ENCODE peak calls at places on chromosomes 3 and 15, in eight cellular contexts. Y is bronchial epithelial cell, K is sigmoid colon, S is AG10803, X is hepatocyte, G is endothelial cell of umbilical vein, I is foreskin fibroblast, F is WERI-Rb-1. C is an unnamed sample.

GRCh38 chr3:97278506-97278905 is 464.1 kb downstream of the EPHA6 start:
- DNase-seq in Y (no peak), K (no peak), S (no peak), X (no peak), G (no peak), I (no peak), F (no peak), C (no peak)

GRCh38 chr3:119604878-119605277 is 7.2 kb downstream of the PLA1A start:
- DNase-seq in Y (peak; percentile 42), K (no peak), S (peak; percentile 34), X (no peak), G (no peak), I (peak; percentile 60), F (no peak), C (peak; percentile 68)

GRCh38 chr3:49387721-49388120 is 24.1 kb downstream of the RHOA start:
- DNase-seq in Y (peak; percentile 87), K (no peak), S (peak; percentile 15), X (no peak), G (no peak), I (peak; percentile 51), F (no peak), C (peak; percentile 64)

GRCh38 chr3:42547401-42547945 is 34.3 kb downstream of the SEC22C start:
- DNase-seq in Y (peak; percentile 35), K (peak; percentile 78), S (peak; percentile 33), X (peak; percentile 82), G (peak; percentile 57), I (peak; percentile 82), F (peak; percentile 75), C (peak; percentile 70)

GRCh38 chr3:89957461-89957860 is 850.0 kb downstream of the EPHA3 start:
- DNase-seq in Y (no peak), K (no peak), S (no peak), X (no peak), G (no peak), I (peak; percentile 15), F (no peak), C (peak; percentile 60)

GRCh38 chr15:101022876-101023275 is 103.7 kb downstream of the LRRK1 start:
- DNase-seq in Y (no peak), K (peak; percentile 29), S (no peak), X (no peak), G (no peak), I (no peak), F (peak; percentile 34), C (no peak)

GRCh38 chr15:65355983-65356353 is 21.8 kb downstream of the IGDCC3 start:
- DNase-seq in Y (no peak), K (no peak), S (no peak), X (no peak), G (no peak), I (no peak), F (no peak), C (no peak)

GRCh38 chr3:183122257-183122932 is 23.1 kb upstream of the MCCC1 start:
- DNase-seq in Y (peak; percentile 54), K (no peak), S (peak; percentile 56), X (peak; percentile 64), G (peak; percentile 95), I (peak; percentile 79), F (no peak), C (peak; percentile 87)

GRCh38 chr15:85607141-85607806 is 187.5 kb downstream of the KLHL25 start:
- DNase-seq in Y (peak; percentile 68), K (no peak), S (no peak), X (no peak), G (no peak), I (peak; percentile 60), F (no peak), C (peak; percentile 79)

GRCh38 chr3:107983247-107983646 is 107.6 kb downstream of the CD47 start:
- DNase-seq in Y (no peak), K (no peak), S (no peak), X (no peak), G (no peak), I (no peak), F (no peak), C (no peak)

GRCh38 chr3:9786825-9787654 is 5.2 kb downstream of the TADA3 start:
- DNase-seq in Y (no peak), K (no peak), S (no peak), X (no peak), G (no peak), I (no peak), F (no peak), C (no peak)

GRCh38 chr3:152461460-152461859 is 192.7 kb downstream of the MBNL1 start:
- DNase-seq in Y (peak; percentile 44), K (no peak), S (no peak), X (no peak), G (no peak), I (no peak), F (no peak), C (no peak)

DNA sequence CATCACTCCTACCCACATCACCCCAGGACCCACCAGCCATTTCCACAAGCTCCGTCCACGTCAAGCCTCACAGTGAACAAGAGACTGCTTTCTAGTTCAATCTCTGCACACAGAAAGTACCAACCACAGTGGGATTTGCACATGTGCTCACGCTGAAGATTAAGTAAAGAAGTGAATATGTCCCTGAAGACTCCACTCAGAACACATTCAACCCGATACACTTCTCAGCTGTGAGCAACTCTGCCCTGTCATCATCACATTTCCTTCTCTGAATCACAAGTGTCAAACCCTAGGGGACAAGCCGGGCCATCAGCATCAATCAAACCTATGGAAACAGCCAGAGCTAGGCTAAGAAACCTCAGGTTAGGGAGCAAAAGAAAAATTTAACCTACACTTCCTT is 1.9 kb downstream of the STIMATE start:
- DNase-seq in Y (no peak), K (no peak), S (no peak), X (no peak), G (no peak), I (no peak), F (no peak), C (no peak)
- H3K4me3 ChIP-seq in Y (no peak overlapping the region), K (no peak overlapping the region), S (no peak overlapping the region), X (no peak overlapping the region), G (no peak overlapping the region), I (no peak overlapping the region), F (no peak overlapping the region), C (no peak overlapping the region)

DNA sequence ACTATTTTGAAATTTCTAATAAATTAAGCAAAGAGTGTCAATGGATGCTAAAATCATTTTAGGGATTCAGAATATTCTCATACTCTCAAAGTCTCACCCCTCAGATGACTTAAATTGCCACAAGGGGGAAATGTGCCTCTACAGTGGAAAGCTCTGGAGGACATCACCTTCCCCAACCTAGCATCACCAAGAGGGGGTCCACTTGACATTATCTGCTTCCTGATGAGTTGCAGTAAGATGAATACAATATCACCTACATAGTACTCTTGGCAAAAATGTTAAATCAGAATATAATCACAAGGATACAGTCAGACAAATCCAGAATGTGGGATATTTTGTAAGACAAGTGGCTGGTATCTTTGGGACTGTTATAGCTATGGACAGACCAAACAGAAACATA is 290.1 kb downstream of the MFSD1 start:
- DNase-seq in Y (no peak), K (no peak), S (no peak), X (no peak), G (no peak), I (peak; percentile 13), F (no peak), C (peak; percentile 16)
- TF ChIP-seq CTCF in Y (no peak), K (no peak), S (no peak), X (no peak), G (no peak), I (no peak), F (no peak), C (peak; percentile 27)

GRCh38 chr15:41493205-41493901 is at the start of gene ITPKA:
- DNase-seq in Y (peak; percentile 30), K (peak; percentile 86), S (peak; percentile 48), X (peak; percentile 88), G (peak; percentile 54), I (peak; percentile 95), F (peak; percentile 94), C (peak; percentile 69)

GRCh38 chr15:41494190-41494921 is 682 bp downstream of the ITPKA start:
- DNase-seq in Y (no peak), K (no peak), S (no peak), X (peak; percentile 69), G (no peak), I (peak; percentile 51), F (peak; percentile 50), C (no peak)

GRCh38 chr15:41492597-41493204 is 973 bp upstream of the ITPKA start:
- DNase-seq in Y (no peak), K (no peak), S (no peak), X (no peak), G (no peak), I (no peak), F (peak; percentile 25), C (no peak)

GRCh38 chr15:41494922-41495735 is 1.5 kb downstream of the ITPKA start:
- DNase-seq in Y (no peak), K (no peak), S (no peak), X (peak; percentile 60), G (no peak), I (no peak), F (no peak), C (no peak)

GRCh38 chr15:41493902-41494189 is 172 bp downstream of the ITPKA start:
- DNase-seq in Y (no peak), K (no peak), S (no peak), X (no peak), G (no peak), I (no peak), F (no peak), C (no peak)
- H3K4me3 ChIP-seq in Y (peak overlapping the region; percentile 47), K (peak overlapping the region; percentile 66), S (peak overlapping the region; percentile 41), X (peak overlapping the region; percentile 22), G (no peak overlapping the region), I (peak overlapping the region; percentile 26), F (peak overlapping the region; percentile 39), C (peak overlapping the region; percentile 53)

DNA sequence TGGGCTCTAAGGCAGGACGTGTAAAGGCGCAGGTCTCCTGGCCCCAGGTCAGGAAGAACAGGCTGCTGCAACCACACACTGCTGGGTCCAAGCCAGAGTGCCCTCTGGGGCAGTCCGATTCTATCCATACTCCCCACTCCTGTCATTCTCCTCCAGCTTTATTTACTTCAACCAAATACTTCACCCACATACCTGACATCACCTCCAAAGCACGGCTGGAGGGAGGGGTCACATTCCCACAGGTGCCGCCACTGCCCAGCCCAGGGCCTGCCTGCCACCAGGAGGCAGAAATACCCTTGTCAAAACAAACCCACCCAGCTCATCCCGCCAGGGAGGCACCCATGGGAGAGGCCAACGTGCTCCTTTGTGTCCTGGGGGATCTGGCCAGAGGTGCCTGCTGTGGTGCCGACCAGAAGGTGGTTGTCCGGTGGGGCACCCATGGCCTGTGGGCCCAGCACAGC is 100.4 kb downstream of the DAPK2 start:
- DNase-seq in Y (peak; percentile 94), K (no peak), S (no peak), X (no peak), G (no peak), I (no peak), F (no peak), C (no peak)
- TF ChIP-seq CTCF in Y (peak; percentile 71), K (no peak), S (no peak), X (no peak), G (no peak), I (no peak), F (no peak), C (no peak)

GRCh38 chr3:189108735-189109134 is 63.0 kb upstream of the TPRG1 start:
- DNase-seq in Y (no peak), K (no peak), S (no peak), X (no peak), G (no peak), I (no peak), F (no peak), C (no peak)
- H3K4me3 ChIP-seq in Y (no peak overlapping the region), K (no peak overlapping the region), S (no peak overlapping the region), X (no peak overlapping the region), G (no peak overlapping the region), I (no peak overlapping the region), F (no peak overlapping the region), C (no peak overlapping the region)

GRCh38 chr3:125075738-125076137 is 19.9 kb upstream of the HEG1 start:
- DNase-seq in Y (no peak), K (no peak), S (no peak), X (no peak), G (no peak), I (no peak), F (peak; percentile 45), C (no peak)
- TF ChIP-seq CTCF in Y (no peak), K (no peak), S (no peak), X (no peak), G (no peak), I (no peak), F (peak; percentile 46), C (no peak)

C was measured in cardiac fibroblast.